ENCODE peak calls at places on chromosomes 5 and 9, in nine cellular contexts. Q, E, C, K, G, L, H, M and T are unnamed samples.

GRCh38 chr5:72503888-72504491 is 3.2 kb downstream of the ZNF366 start:
- DNase-seq in G (no peak), C (peak), H (no peak), E (no peak), L (no peak), K (no peak), Q (peak), M (no peak), T (no peak)

GRCh38 chr9:112764837-112765236 is 14.3 kb downstream of the SNX30 start:
- DNase-seq in E (no peak), L (peak), H (no peak), G (no peak), Q (no peak), M (no peak), C (no peak), K (no peak), T (no peak)

GRCh38 chr9:87573841-87574342 is 76.2 kb downstream of the DAPK1 start:
- DNase-seq in Q (no peak), K (no peak), E (no peak), M (no peak), G (no peak), L (no peak), C (no peak), H (no peak), T (no peak)

GRCh38 chr5:17340363-17340762 is 122.9 kb downstream of the BASP1 start:
- DNase-seq in Q (no peak), G (no peak), H (no peak), K (no peak), E (no peak), C (no peak), L (no peak), M (no peak), T (no peak)

GRCh38 chr9:77820293-77820954 is 172.3 kb upstream of the GNA14 start:
- DNase-seq in L (no peak), H (no peak), G (no peak), K (no peak), Q (no peak), E (no peak), M (peak), C (no peak), T (no peak)

GRCh38 chr5:15948225-15948624 is 231.4 kb downstream of the MARCHF11 start:
- DNase-seq in C (no peak), G (no peak), E (no peak), L (no peak), Q (no peak), H (no peak), M (no peak), K (no peak), T (no peak)

GRCh38 chr5:168219515-168220410 is 71.7 kb upstream of the WWC1 start:
- DNase-seq in E (peak), H (peak), L (peak), Q (no peak), C (peak), M (peak), K (no peak), G (no peak), T (peak)

GRCh38 chr9:138023394-138024124 is 146.0 kb downstream of the CACNA1B start:
- DNase-seq in E (no peak), C (no peak), L (no peak), H (no peak), K (no peak), M (no peak), Q (no peak), G (no peak), T (peak)

GRCh38 chr5:34460496-34460895 is 195.6 kb upstream of the RAI14 start:
- DNase-seq in M (no peak), G (no peak), E (no peak), Q (no peak), C (no peak), K (no peak), L (no peak), H (no peak), T (no peak)

GRCh38 chr5:170711300-170711699 is 72.2 kb upstream of the GABRP start:
- DNase-seq in Q (peak), C (no peak), G (no peak), L (no peak), M (no peak), K (no peak), E (no peak), H (no peak), T (no peak)

GRCh38 chr9:21499912-21500311 is 17.8 kb upstream of the IFNE start:
- DNase-seq in M (no peak), H (no peak), L (no peak), Q (no peak), G (no peak), E (no peak), K (no peak), C (no peak), T (no peak)

GRCh38 chr5:36657563-36657995 is 51.2 kb downstream of the SLC1A3 start:
- DNase-seq in Q (no peak), C (peak), G (peak), L (peak), M (peak), E (peak), K (no peak), H (no peak), T (peak)

GRCh38 chr5:115686692-115687054 is 60.8 kb upstream of the TMED7 start:
- DNase-seq in G (no peak), H (no peak), E (no peak), C (no peak), K (no peak), M (no peak), Q (no peak), L (no peak), T (no peak)

GRCh38 chr9:108547736-108548135 is 308.1 kb downstream of the ACTL7B start:
- DNase-seq in G (no peak), K (no peak), M (no peak), C (no peak), H (no peak), L (no peak), E (no peak), Q (no peak), T (no peak)
- H3K27ac ChIP-seq in G (no peak), K (no peak), M (no peak), C (no peak), H (no peak), L (no peak), E (no peak), Q (no peak), T (no peak)

GRCh38 chr9:124781967-124782660 is 5.2 kb downstream of the OLFML2A start:
- DNase-seq in C (peak), G (peak), K (no peak), L (no peak), E (peak), Q (no peak), H (no peak), M (no peak), T (no peak)

GRCh38 chr9:124780757-124781151 is 3.8 kb downstream of the OLFML2A start:
- DNase-seq in K (no peak), L (no peak), C (no peak), G (no peak), E (peak), H (no peak), Q (no peak), M (no peak), T (no peak)

GRCh38 chr9:124784503-124784902 is 7.6 kb downstream of the OLFML2A start:
- DNase-seq in G (peak), Q (peak), H (no peak), L (no peak), M (no peak), E (peak), C (no peak), K (no peak), T (no peak)

GRCh38 chr9:124782661-124783574 is 6.0 kb downstream of the OLFML2A start:
- DNase-seq in Q (peak), M (no peak), G (peak), H (no peak), C (peak), L (no peak), E (peak), K (no peak), T (no peak)

DNA sequence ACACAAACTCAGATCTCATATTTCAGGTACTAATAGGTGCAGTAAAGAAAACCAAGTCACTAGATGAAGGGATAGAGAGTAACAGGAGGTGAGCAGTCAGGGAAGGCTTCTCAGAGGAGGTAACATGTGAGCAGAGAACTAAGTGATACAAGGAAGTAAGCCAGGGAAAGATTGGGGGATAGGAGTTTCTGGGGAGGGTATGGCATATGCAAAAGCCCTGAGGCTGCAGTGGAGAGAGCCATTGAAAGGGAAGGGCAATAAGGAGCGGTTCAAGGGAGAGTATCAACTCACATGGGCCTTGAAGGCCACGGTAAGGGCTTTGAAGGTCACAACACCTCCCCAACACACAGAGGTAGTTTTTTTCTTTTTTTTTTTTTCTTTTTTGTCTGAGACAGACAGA is 6.9 kb downstream of the OLFML2A start:
- DNase-seq in E (no peak), H (no peak), Q (peak), M (no peak), L (no peak), G (no peak), K (no peak), C (no peak), T (no peak)
- H3K27ac ChIP-seq in E (peak), H (no peak), Q (peak), M (no peak), L (no peak), G (peak), K (no peak), C (peak), T (peak)

DNA sequence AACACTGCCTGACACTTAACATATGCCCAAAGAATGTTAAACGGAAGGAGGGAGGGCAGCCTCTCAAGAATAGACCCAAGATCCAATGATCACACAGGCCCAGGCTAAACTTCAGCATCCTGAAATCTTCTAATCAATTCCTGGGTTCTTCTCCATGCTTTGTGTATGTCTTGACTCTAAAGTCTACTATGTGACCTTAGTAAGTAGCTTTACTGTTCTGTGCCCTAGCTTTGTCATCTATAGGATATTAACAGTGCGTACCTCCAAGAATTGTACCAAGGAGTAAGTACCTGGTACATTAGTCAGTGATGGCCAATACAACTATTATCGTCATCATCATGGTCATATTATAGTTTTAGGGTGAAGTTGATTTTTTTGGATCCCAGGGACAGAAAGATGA is 96.6 kb downstream of the SGCD start:
- DNase-seq in G (no peak), M (no peak), Q (no peak), E (no peak), H (no peak), K (no peak), C (no peak), L (no peak), T (no peak)
- H3K27ac ChIP-seq in G (no peak), M (no peak), Q (no peak), E (no peak), H (no peak), K (no peak), C (no peak), L (no peak), T (no peak)

DNA sequence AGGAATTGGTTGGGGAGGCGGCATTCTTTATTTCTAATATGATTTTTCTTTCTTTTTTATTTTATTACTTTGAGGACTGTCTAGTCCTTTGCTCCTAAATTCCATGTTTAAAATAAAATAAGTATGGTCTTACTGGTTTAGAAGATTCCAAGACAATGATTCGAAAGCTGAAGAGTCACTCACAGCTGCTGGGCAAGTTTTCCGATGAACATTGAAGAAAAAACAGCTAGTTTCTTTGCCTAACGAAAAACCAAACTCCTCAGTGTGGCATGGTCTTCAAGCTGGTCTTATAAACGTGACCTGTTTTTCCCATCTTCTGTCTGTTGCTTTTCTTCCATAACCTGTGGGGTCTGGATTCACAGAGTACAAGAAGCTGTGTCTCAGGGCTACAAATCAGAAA is 25.1 kb downstream of the ZNF474 start:
- DNase-seq in L (no peak), G (no peak), K (no peak), E (no peak), C (no peak), H (no peak), Q (no peak), M (no peak), T (no peak)
- H3K27ac ChIP-seq in L (no peak), G (no peak), K (no peak), E (no peak), C (peak), H (no peak), Q (no peak), M (no peak), T (no peak)